ENCODE peak calls at places on chromosome 4, in six cellular contexts. Z, R, A, P, X and F are unnamed samples.
A peak's percentile ranks its signal among the peaks of the same experiment; 100 is the strongest.

GRCh38 chr4:110008540-110008939 is 95.9 kb downstream of the EGF start:
- DNase-seq in Z (no peak), X (no peak), A (no peak), R (no peak), P (no peak), F (no peak)

GRCh38 chr4:55318135-55318534 is 27.9 kb upstream of the SRD5A3 start:
- DNase-seq in A (peak; percentile 63), P (no peak), R (no peak), X (peak; percentile 50), Z (peak; percentile 17), F (no peak)

GRCh38 chr4:186068581-186069402 is at the start of gene TLR3:
- DNase-seq in Z (no peak), X (peak; percentile 49), R (peak; percentile 48), P (no peak), A (peak; percentile 34), F (no peak)

GRCh38 chr4:145333786-145334185 is 147.9 kb upstream of the SMAD1 start:
- DNase-seq in A (no peak), Z (no peak), R (no peak), X (no peak), P (no peak), F (no peak)

GRCh38 chr4:8643986-8644385 is 51.4 kb downstream of the CPZ start:
- DNase-seq in R (no peak), A (no peak), P (no peak), X (no peak), Z (no peak), F (no peak)

GRCh38 chr4:55087016-55087929 is 38.1 kb downstream of the KDR start:
- DNase-seq in P (no peak), A (peak; percentile 43), Z (no peak), R (no peak), X (peak; percentile 22), F (no peak)

GRCh38 chr4:85398276-85398675 is 76.7 kb upstream of the ARHGAP24 start:
- DNase-seq in P (no peak), A (peak; percentile 67), X (peak; percentile 74), Z (no peak), R (peak; percentile 61), F (no peak)

GRCh38 chr4:1767770-1768366 is 25.2 kb upstream of the FGFR3 start:
- DNase-seq in Z (no peak), P (no peak), A (peak; percentile 20), X (peak; percentile 20), R (peak; percentile 20), F (no peak)

GRCh38 chr4:112145820-112146813 is 863 bp downstream of the FAM241A start:
- DNase-seq in R (peak; percentile 50), X (peak; percentile 41), Z (peak; percentile 18), A (peak; percentile 39), P (peak; percentile 72), F (peak; percentile 36)

GRCh38 chr4:139281212-139281611 is 1.2 kb upstream of the MGARP start:
- DNase-seq in Z (no peak), A (no peak), R (no peak), X (peak; percentile 10), P (no peak), F (no peak)

GRCh38 chr4:139275281-139275735 is 4.7 kb downstream of the MGARP start:
- DNase-seq in A (no peak), Z (no peak), R (no peak), X (no peak), P (no peak), F (no peak)

GRCh38 chr4:139278956-139279722 is 886 bp downstream of the MGARP start:
- DNase-seq in A (peak; percentile 30), R (peak; percentile 28), X (peak; percentile 5), Z (no peak), P (no peak), F (no peak)

GRCh38 chr4:139279723-139280620 is at the start of gene MGARP:
- DNase-seq in A (peak; percentile 51), Z (no peak), R (peak; percentile 41), P (no peak), X (peak; percentile 35), F (no peak)

DNA sequence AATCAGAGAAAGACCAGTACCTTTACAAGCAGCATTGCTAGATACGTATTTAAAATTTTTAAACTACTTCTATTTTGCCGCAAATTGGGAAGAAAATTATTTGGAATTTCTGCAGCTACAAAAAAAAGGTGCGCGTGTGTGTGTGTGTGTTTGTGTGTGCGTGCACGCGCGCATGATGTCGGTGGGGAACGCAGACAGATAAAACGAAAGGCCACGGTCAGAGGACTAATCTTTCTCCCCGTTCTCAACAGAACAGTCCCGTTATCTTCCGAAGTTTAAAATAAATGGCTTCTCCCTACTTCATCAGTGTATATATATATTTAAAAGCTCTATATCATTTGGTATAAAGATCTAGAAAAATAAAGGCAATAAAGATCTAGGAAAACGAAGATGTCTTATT is 1.6 kb downstream of the MGARP start:
- DNase-seq in P (no peak), X (no peak), A (no peak), Z (no peak), R (peak; percentile 7), F (no peak)
- H3K4me3 ChIP-seq in P (no peak overlapping the region), X (no peak overlapping the region), A (no peak overlapping the region), Z (no peak overlapping the region), R (peak overlapping the region; percentile 69), F (no peak overlapping the region)

DNA sequence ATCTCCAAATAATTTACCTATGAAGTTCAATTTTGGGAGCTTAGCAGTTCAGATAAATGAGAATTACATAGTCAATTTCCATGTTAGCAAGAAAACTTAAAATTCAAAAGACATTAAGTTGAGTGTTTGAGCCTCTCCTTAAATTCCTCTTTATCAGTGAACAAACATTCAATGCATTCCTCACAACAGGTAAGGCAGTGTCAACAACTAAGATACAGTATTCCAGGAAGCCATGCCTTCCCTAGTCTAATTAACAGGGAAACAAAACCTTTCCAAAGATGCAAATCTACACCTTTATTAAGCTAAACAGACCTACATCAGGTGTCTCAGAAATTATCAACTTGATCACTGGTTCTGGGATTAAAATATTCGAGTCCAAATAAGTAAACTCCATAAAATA is 3.7 kb downstream of the SH3RF1 start:
- DNase-seq in Z (no peak), X (no peak), R (no peak), P (no peak), A (no peak), F (no peak)
- H3K4me3 ChIP-seq in Z (no peak overlapping the region), X (peak overlapping the region; percentile 6), R (peak overlapping the region; percentile 96), P (no peak overlapping the region), A (peak overlapping the region; percentile 30), F (no peak overlapping the region)

DNA sequence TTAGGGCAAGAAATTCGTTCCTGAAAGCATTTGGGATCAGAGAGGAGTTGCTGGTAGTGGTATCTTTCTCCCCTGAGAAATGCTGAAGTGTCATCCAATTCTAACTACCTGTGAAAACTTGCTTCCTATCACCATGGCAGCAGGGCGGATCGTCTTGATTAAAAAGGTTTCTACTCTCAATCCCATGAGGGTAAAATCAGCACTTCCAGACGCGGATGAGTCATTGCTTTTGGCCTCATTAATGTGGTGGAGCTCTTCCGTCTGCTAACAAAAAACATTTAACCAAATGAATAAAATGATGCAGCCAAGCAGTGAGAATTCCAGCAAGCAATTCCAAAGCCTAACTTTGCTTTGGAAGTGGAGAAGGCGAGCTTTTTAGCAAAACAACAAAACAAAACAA is 325.6 kb downstream of the CAMK2D start:
- DNase-seq in P (peak; percentile 75), Z (peak; percentile 70), X (peak; percentile 93), R (peak; percentile 87), A (peak; percentile 94), F (no peak)
- H3K4me3 ChIP-seq in P (no peak overlapping the region), Z (no peak overlapping the region), X (no peak overlapping the region), R (no peak overlapping the region), A (no peak overlapping the region), F (no peak overlapping the region)

GRCh38 chr4:94416981-94417380 is 34.8 kb upstream of the PDLIM5 start:
- DNase-seq in P (no peak), X (no peak), A (no peak), R (no peak), Z (no peak), F (no peak)

GRCh38 chr4:94420356-94420755 is 31.4 kb upstream of the PDLIM5 start:
- DNase-seq in P (no peak), A (no peak), R (peak; percentile 69), X (peak; percentile 25), Z (no peak), F (no peak)

GRCh38 chr4:94416335-94416734 is 35.4 kb upstream of the PDLIM5 start:
- DNase-seq in A (no peak), Z (no peak), X (no peak), R (no peak), P (no peak), F (no peak)

GRCh38 chr4:94419549-94419948 is 32.2 kb upstream of the PDLIM5 start:
- DNase-seq in Z (no peak), R (no peak), X (no peak), P (no peak), A (no peak), F (no peak)

DNA sequence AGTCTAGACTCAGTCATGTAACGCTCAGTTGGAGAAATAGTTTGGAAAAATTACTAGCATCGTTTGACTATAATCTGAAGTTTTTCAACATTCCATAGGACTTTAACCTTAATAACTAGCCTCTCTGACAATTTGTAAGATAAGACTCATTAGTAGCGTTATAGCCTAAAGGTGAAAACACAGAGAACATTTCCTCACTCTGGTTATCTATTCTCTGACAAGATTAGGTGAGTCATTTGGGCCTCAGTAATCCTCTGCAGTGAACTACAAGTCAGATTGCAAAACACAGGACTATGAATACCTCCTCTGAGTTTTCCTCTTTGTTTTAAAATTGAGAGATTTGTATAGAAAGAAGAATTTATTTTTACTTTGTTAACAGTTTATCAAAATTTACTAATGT is 31.8 kb upstream of the PDLIM5 start:
- DNase-seq in Z (no peak), P (no peak), X (peak; percentile 75), A (peak; percentile 69), R (peak; percentile 90), F (no peak)
- H3K4me3 ChIP-seq in Z (no peak overlapping the region), P (no peak overlapping the region), X (no peak overlapping the region), A (no peak overlapping the region), R (no peak overlapping the region), F (no peak overlapping the region)

GRCh38 chr4:95550566-95550965 is 1.8 kb upstream of the UNC5C start:
- DNase-seq in P (no peak), A (no peak), R (no peak), Z (no peak), X (no peak), F (no peak)
- H3K4me3 ChIP-seq in P (no peak overlapping the region), A (no peak overlapping the region), R (no peak overlapping the region), Z (no peak overlapping the region), X (no peak overlapping the region), F (peak overlapping the region; percentile 70)

GRCh38 chr4:48339642-48340041 is 1.7 kb upstream of the SLAIN2 start:
- DNase-seq in A (no peak), R (no peak), X (no peak), P (no peak), Z (no peak), F (no peak)
- H3K4me3 ChIP-seq in A (peak overlapping the region; percentile 80), R (peak overlapping the region; percentile 57), X (no peak overlapping the region), P (no peak overlapping the region), Z (no peak overlapping the region), F (no peak overlapping the region)